ENCODE peak calls at places on chromosome 15, in five cellular contexts. One of them, this sample, is unnamed. For H3K4me1, the result is how much of the 10 kb centered on the place peaks cover.

GRCh38 chr15:101305820-101306255 is 10.8 kb upstream of the SNRPA1 start:
- DNase-seq in HCT116: no peak
- DNase-seq in endothelial cell of umbilical vein: no peak
- DNase-seq in psoas muscle: no peak
- DNase-seq in adipocyte: no peak
- DNase-seq in this sample: no peak

GRCh38 chr15:51253385-51253784 is 85.0 kb downstream of the CYP19A1 start:
- DNase-seq in HCT116: no peak
- DNase-seq in endothelial cell of umbilical vein: peak
- DNase-seq in psoas muscle: no peak
- DNase-seq in adipocyte: no peak
- DNase-seq in this sample: no peak

GRCh38 chr15:23532019-23532418 is 33.5 kb upstream of the MKRN3 start:
- DNase-seq in HCT116: no peak
- DNase-seq in endothelial cell of umbilical vein: no peak
- DNase-seq in psoas muscle: no peak
- DNase-seq in adipocyte: peak
- DNase-seq in this sample: no peak

GRCh38 chr15:85707519-85708338 is 87.0 kb downstream of the KLHL25 start:
- DNase-seq in HCT116: no peak
- DNase-seq in endothelial cell of umbilical vein: peak
- DNase-seq in psoas muscle: no peak
- DNase-seq in adipocyte: peak
- DNase-seq in this sample: peak

GRCh38 chr15:44550256-44550655 is 13.3 kb downstream of the EIF3J start:
- DNase-seq in HCT116: no peak
- DNase-seq in endothelial cell of umbilical vein: peak
- DNase-seq in psoas muscle: no peak
- DNase-seq in adipocyte: peak
- DNase-seq in this sample: peak

GRCh38 chr15:100879461-100880138 is at the start of gene ALDH1A3:
- DNase-seq in HCT116: peak
- DNase-seq in endothelial cell of umbilical vein: no peak
- DNase-seq in psoas muscle: peak
- DNase-seq in adipocyte: peak
- DNase-seq in this sample: no peak

GRCh38 chr15:58182460-58183163 is 44.4 kb downstream of the AQP9 start:
- DNase-seq in HCT116: peak
- DNase-seq in endothelial cell of umbilical vein: peak
- DNase-seq in psoas muscle: peak
- DNase-seq in adipocyte: peak
- DNase-seq in this sample: peak

GRCh38 chr15:59501531-59502113 is 63.6 kb downstream of the FAM81A start:
- DNase-seq in HCT116: peak
- DNase-seq in endothelial cell of umbilical vein: peak
- DNase-seq in psoas muscle: no peak
- DNase-seq in adipocyte: peak
- DNase-seq in this sample: peak

GRCh38 chr15:77837649-77838025 is 204.9 kb upstream of the LINGO1 start:
- DNase-seq in HCT116: no peak
- DNase-seq in endothelial cell of umbilical vein: no peak
- DNase-seq in psoas muscle: peak
- DNase-seq in adipocyte: no peak
- DNase-seq in this sample: no peak

GRCh38 chr15:64152507-64153387 is 1.2 kb downstream of the SNX22 start:
- DNase-seq in HCT116: no peak
- DNase-seq in endothelial cell of umbilical vein: no peak
- DNase-seq in psoas muscle: no peak
- DNase-seq in adipocyte: peak
- DNase-seq in this sample: no peak

GRCh38 chr15:55168350-55168974 is 28.3 kb downstream of the RSL24D1 start:
- DNase-seq in HCT116: peak
- DNase-seq in endothelial cell of umbilical vein: peak
- DNase-seq in psoas muscle: peak
- DNase-seq in adipocyte: peak
- DNase-seq in this sample: peak

GRCh38 chr15:23564798-23565394 is 578 bp upstream of the MKRN3 start:
- DNase-seq in HCT116: no peak
- DNase-seq in endothelial cell of umbilical vein: peak
- DNase-seq in psoas muscle: no peak
- DNase-seq in adipocyte: no peak
- DNase-seq in this sample: no peak

GRCh38 chr15:66545249-66545648 is 20.5 kb downstream of the LCTL start:
- DNase-seq in HCT116: no peak
- DNase-seq in endothelial cell of umbilical vein: no peak
- DNase-seq in psoas muscle: no peak
- DNase-seq in adipocyte: no peak
- DNase-seq in this sample: no peak

GRCh38 chr15:30928076-30928475 is 24.4 kb downstream of the FAN1 start:
- DNase-seq in HCT116: no peak
- DNase-seq in endothelial cell of umbilical vein: no peak
- DNase-seq in psoas muscle: no peak
- DNase-seq in adipocyte: peak
- DNase-seq in this sample: peak
- H3K4me1 ChIP-seq in HCT116: under half
- H3K4me1 ChIP-seq in endothelial cell of umbilical vein: under half
- H3K4me1 ChIP-seq in psoas muscle: under half
- H3K4me1 ChIP-seq in adipocyte: under half
- H3K4me1 ChIP-seq in this sample: under half

GRCh38 chr15:93058904-93059427 is 30.0 kb downstream of the RGMA start:
- DNase-seq in HCT116: no peak
- DNase-seq in endothelial cell of umbilical vein: no peak
- DNase-seq in psoas muscle: no peak
- DNase-seq in adipocyte: no peak
- DNase-seq in this sample: no peak
- H3K4me1 ChIP-seq in HCT116: under half
- H3K4me1 ChIP-seq in endothelial cell of umbilical vein: under half
- H3K4me1 ChIP-seq in psoas muscle: half or more
- H3K4me1 ChIP-seq in adipocyte: under half
- H3K4me1 ChIP-seq in this sample: under half

GRCh38 chr15:31266712-31267111 is 59.9 kb upstream of the KLF13 start:
- DNase-seq in HCT116: no peak
- DNase-seq in endothelial cell of umbilical vein: no peak
- DNase-seq in psoas muscle: no peak
- DNase-seq in adipocyte: no peak
- DNase-seq in this sample: no peak
- H3K4me1 ChIP-seq in HCT116: under half
- H3K4me1 ChIP-seq in endothelial cell of umbilical vein: under half
- H3K4me1 ChIP-seq in psoas muscle: under half
- H3K4me1 ChIP-seq in adipocyte: under half
- H3K4me1 ChIP-seq in this sample: under half

GRCh38 chr15:90654233-90655124 is 62.7 kb upstream of the BLM start:
- DNase-seq in HCT116: no peak
- DNase-seq in endothelial cell of umbilical vein: peak
- DNase-seq in psoas muscle: no peak
- DNase-seq in adipocyte: no peak
- DNase-seq in this sample: no peak
- H3K4me1 ChIP-seq in HCT116: under half
- H3K4me1 ChIP-seq in endothelial cell of umbilical vein: under half
- H3K4me1 ChIP-seq in psoas muscle: under half
- H3K4me1 ChIP-seq in adipocyte: under half
- H3K4me1 ChIP-seq in this sample: under half

GRCh38 chr15:40773496-40773895 is 3.7 kb downstream of the C15orf62 start:
- DNase-seq in HCT116: no peak
- DNase-seq in endothelial cell of umbilical vein: no peak
- DNase-seq in psoas muscle: no peak
- DNase-seq in adipocyte: no peak
- DNase-seq in this sample: no peak
- H3K4me1 ChIP-seq in HCT116: under half
- H3K4me1 ChIP-seq in endothelial cell of umbilical vein: under half
- H3K4me1 ChIP-seq in psoas muscle: under half
- H3K4me1 ChIP-seq in adipocyte: under half
- H3K4me1 ChIP-seq in this sample: under half

DNA sequence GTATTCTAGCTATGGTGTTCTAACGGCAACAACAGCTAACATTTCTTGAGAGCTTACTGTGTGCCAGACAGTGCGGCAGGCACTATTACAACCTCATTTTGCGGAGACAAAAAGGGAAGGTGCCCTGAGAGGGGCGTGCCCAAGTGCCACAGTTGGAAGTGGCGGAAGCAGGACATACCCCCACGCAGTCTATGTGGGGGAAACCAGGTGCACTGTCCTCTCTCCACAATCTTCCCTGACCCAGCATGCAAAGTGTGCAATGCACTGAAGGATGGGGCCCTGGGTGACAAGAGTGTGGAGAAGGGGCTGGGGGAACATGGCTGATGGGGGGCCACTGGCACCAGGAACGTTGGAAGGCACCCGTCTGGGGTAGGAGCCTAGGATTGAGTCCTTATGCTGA is 8.6 kb downstream of the ANP32A start:
- DNase-seq in HCT116: no peak
- DNase-seq in endothelial cell of umbilical vein: no peak
- DNase-seq in psoas muscle: no peak
- DNase-seq in adipocyte: no peak
- DNase-seq in this sample: no peak
- H3K4me1 ChIP-seq in HCT116: under half
- H3K4me1 ChIP-seq in endothelial cell of umbilical vein: under half
- H3K4me1 ChIP-seq in psoas muscle: half or more
- H3K4me1 ChIP-seq in adipocyte: under half
- H3K4me1 ChIP-seq in this sample: under half

DNA sequence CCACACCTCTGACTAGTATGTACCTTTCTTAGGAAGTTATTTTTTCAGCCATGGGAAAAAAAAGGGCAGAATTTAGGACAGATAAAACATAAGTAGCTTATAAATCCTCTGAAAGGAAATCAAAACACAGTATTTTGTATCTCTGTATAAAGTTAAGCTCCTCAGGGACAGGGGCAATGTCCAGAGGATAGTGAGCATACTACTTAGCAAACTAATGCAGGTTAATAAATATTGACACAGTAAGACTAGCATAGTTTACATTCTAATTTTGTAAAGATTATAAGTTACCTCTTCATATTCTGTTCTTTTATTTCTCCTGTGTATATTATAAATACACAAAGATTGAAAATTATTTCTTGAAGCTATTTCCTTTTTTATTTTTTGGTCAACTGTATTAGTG is 2.1 kb downstream of the UBE3A start:
- DNase-seq in HCT116: no peak
- DNase-seq in endothelial cell of umbilical vein: no peak
- DNase-seq in psoas muscle: no peak
- DNase-seq in adipocyte: no peak
- DNase-seq in this sample: no peak
- H3K4me1 ChIP-seq in HCT116: under half
- H3K4me1 ChIP-seq in endothelial cell of umbilical vein: under half
- H3K4me1 ChIP-seq in psoas muscle: half or more
- H3K4me1 ChIP-seq in adipocyte: under half
- H3K4me1 ChIP-seq in this sample: under half

DNA sequence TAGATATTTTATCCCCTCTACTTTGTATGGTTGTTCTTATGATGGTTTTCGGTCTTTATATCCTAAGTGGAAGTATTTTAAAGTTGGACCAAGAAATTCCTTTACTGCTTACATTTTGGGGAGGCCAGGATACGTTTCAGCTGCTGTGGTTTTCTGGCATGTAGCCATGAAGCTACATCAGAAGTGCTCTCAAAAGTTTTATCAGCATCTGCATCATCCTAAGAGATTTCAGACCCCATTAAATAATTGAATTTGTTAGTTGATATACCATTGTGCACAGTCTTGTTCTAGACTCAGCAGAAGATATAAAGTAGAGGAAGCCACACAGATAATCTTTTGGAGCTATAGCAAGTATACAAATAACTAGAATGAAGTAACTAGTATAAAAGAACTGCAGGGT is 50.0 kb upstream of the SKOR1 start:
- DNase-seq in HCT116: no peak
- DNase-seq in endothelial cell of umbilical vein: no peak
- DNase-seq in psoas muscle: no peak
- DNase-seq in adipocyte: no peak
- DNase-seq in this sample: peak
- H3K4me1 ChIP-seq in HCT116: under half
- H3K4me1 ChIP-seq in endothelial cell of umbilical vein: under half
- H3K4me1 ChIP-seq in psoas muscle: under half
- H3K4me1 ChIP-seq in adipocyte: under half
- H3K4me1 ChIP-seq in this sample: under half